ENCODE peak calls at places on chromosomes 4 and X, in eight cellular contexts. B, S, I, C, H, D, P and Z are unnamed samples.

GRCh38 chr4:114267976-114268375 is 288.5 kb upstream of the ARSJ start:
- DNase-seq in B (no peak), S (no peak), I (no peak), C (peak; percentile 20), H (no peak), D (no peak), P (no peak), Z (no peak)

GRCh38 chrX:18981124-18981807 is 2.6 kb downstream of the PHKA2 start:
- DNase-seq in B (no peak), S (no peak), I (no peak), C (no peak), H (no peak), D (no peak), P (no peak), Z (no peak)

GRCh38 chr4:39754309-39754708 is 56.4 kb downstream of the UBE2K start:
- DNase-seq in B (no peak), S (no peak), I (no peak), C (no peak), H (no peak), D (no peak), P (no peak), Z (no peak)

GRCh38 chr4:108080752-108081151 is 88.0 kb downstream of the LEF1 start:
- DNase-seq in B (no peak), S (no peak), I (no peak), C (no peak), H (no peak), D (no peak), P (no peak), Z (no peak)

GRCh38 chr4:27245216-27245615 is 384.6 kb downstream of the STIM2 start:
- DNase-seq in B (no peak), S (peak; percentile 14), I (no peak), C (no peak), H (no peak), D (no peak), P (no peak), Z (no peak)

GRCh38 chrX:1443496-1444075 is 9.1 kb downstream of the ASMTL start:
- DNase-seq in B (no peak), S (no peak), I (peak; percentile 13), C (no peak), H (no peak), D (peak; percentile 64), P (no peak), Z (no peak)

GRCh38 chr4:6198768-6199343 is 1.5 kb downstream of the JAKMIP1 start:
- DNase-seq in B (no peak), S (peak; percentile 6), I (no peak), C (no peak), H (no peak), D (no peak), P (no peak), Z (no peak)

GRCh38 chrX:104288269-104288668 is 33.5 kb upstream of the ESX1 start:
- DNase-seq in B (no peak), S (no peak), I (no peak), C (no peak), H (no peak), D (no peak), P (no peak), Z (no peak)

GRCh38 chr4:54676062-54676461 is 18.3 kb downstream of the KIT start:
- DNase-seq in B (no peak), S (no peak), I (no peak), C (no peak), H (no peak), D (no peak), P (no peak), Z (no peak)

DNA sequence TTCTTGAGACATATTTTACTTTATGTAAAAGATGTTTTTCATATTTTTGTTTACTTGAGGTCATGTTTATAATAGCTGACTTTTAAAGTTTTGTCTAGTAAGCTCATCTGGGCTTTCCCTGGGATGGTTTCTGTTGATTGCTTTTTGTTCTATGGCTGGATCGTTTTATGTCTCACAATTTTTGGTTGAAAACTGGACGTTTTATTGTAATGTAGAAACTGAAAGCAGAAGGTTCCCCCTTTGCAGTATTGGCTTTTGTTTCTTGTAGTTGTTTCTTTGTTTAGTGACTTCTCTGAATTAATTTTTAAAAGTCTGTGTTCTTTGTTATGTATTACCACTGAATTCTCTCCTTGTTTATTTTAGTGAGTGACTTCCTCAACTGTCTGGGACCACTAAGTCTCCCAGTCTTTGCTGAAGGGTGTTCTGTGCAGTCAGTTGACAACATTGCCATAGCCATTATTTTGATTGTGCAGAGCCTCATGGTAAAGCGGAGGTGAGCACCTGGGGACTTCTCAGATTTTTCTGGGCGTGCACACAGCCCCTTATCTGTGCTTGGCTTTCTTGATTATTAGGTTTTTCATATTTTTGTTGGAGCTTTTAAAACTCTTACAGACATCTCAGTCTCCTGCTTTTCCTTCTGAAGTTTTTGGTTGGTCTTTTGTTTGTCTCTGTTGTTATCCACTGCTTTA is 31.0 kb downstream of the KDM6A start:
- DNase-seq in B (no peak), S (no peak), I (no peak), C (no peak), H (no peak), D (no peak), P (no peak), Z (no peak)
- TF ChIP-seq CTCF in B (no peak), S (no peak), I (no peak), C (no peak), H (no peak), D (no peak), P (no peak), Z (no peak)

DNA sequence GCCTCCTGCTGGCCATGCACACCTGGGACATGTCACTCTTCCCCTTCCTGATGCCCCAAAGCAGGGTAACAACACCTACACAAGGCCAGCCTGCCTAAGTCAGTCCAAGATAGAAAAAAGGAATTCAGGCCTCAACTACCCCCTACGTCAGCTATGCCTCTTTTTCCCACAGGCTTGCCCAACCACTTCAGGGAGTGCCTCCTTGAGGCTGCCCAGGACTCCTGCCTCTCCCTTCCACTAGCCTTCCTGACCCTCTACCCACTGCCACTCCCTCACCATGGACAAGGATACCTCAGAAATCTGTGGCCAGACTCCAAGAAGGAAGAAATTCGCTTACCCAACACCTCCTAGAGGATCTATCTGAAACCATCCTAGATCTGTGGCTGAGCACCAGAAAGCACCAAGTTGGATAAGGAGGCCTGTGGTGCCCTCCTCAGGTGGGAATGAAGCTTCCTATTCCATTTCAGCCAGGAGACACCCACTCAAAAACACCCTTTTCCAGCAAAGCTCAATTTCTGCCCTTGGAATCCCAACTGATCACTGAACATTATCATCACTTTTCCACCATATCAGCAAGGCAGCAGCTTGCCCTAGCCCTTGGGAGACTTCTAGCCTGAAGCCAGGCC is 1.8 kb downstream of the KDM5C start:
- DNase-seq in B (no peak), S (peak; percentile 8), I (no peak), C (no peak), H (no peak), D (no peak), P (no peak), Z (no peak)
- TF ChIP-seq CTCF in B (no peak), S (no peak), I (no peak), C (no peak), H (no peak), D (peak; percentile 29), P (no peak), Z (peak; percentile 8)

DNA sequence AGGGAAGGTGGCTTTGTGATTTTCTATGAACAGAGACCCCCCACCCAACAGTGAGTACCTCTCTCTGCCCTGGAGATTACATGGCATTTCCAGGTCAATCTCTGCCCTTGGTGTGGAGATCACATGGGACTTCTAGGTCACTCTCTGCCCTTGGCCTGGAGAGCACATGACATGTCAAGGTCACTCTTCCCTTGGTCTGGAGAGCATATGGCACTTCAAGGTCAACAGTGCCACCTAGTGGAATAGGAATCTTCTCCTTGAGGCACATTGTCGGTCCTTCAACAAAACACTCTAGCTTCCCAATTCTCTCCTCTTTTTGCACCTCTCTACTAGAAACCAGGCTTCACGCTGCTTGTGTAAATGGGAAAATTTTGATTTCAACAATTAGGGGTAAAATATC is 66.2 kb upstream of the TACR3 start:
- DNase-seq in B (peak; percentile 0), S (peak; percentile 45), I (no peak), C (peak; percentile 1), H (no peak), D (no peak), P (peak; percentile 26), Z (no peak)
- TF ChIP-seq CTCF in B (peak; percentile 23), S (peak; percentile 48), I (no peak), C (peak; percentile 55), H (peak; percentile 60), D (peak; percentile 67), P (peak; percentile 50), Z (peak; percentile 64)

DNA sequence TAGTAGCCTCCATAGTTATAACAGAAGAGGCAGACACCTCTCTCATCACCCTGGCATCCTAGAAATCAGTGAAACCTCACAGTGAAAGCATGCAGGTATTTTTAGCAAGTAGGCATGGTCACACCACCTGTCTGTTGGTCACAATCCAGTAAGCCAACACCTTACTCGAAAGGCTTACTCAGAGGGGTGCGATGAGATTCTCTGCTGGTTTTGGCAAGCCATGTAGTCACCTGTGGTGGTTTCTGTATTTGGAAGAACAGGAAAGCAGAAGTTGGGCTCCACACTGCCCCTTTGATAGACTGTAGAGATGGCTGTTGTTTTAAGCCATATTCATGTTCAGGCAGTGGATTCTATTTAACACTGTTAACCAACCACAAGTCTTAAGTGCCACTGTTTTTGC is 134.7 kb downstream of the DCLK2 start:
- DNase-seq in B (no peak), S (no peak), I (no peak), C (no peak), H (no peak), D (no peak), P (no peak), Z (no peak)
- TF ChIP-seq CTCF in B (no peak), S (no peak), I (no peak), C (no peak), H (no peak), D (no peak), P (no peak), Z (no peak)

GRCh38 chr4:40755609-40756008 is 5.9 kb downstream of the NSUN7 start:
- DNase-seq in B (no peak), S (no peak), I (no peak), C (no peak), H (no peak), D (no peak), P (no peak), Z (no peak)
- TF ChIP-seq CTCF in B (no peak), S (no peak), I (no peak), C (no peak), H (no peak), D (no peak), P (no peak), Z (no peak)

GRCh38 chr4:173314715-173315114 is 19.4 kb downstream of the HMGB2 start:
- DNase-seq in B (no peak), S (no peak), I (no peak), C (no peak), H (no peak), D (no peak), P (no peak), Z (no peak)
- TF ChIP-seq CTCF in B (no peak), S (no peak), I (no peak), C (no peak), H (no peak), D (no peak), P (no peak), Z (no peak)

GRCh38 chrX:107851215-107851614 is 25.5 kb downstream of the MID2 start:
- DNase-seq in B (no peak), S (peak; percentile 10), I (no peak), C (peak; percentile 7), H (no peak), D (no peak), P (no peak), Z (no peak)
- TF ChIP-seq CTCF in B (no peak), S (no peak), I (no peak), C (no peak), H (no peak), D (no peak), P (no peak), Z (no peak)